ENCODE peak calls at places on chromosomes 1 and 21, in nine cellular contexts. T is foreskin fibroblast, Y is Peyer's patch, W is fibroblast of pulmonary artery, D is mucosa of descending colon, A is kidney epithelial cell, B is cardiac fibroblast, S is fibroblast of lung, N is left ventricle myocardium inferior. M is an unnamed sample.

GRCh38 chr1:83113686-83114085 is 885.2 kb downstream of the TTLL7 start:
- DNase-seq in W (no peak), N (no peak), A (peak; percentile 9), B (no peak), S (peak; percentile 8), T (peak; percentile 10), Y (no peak), D (no peak), M (no peak)

GRCh38 chr1:157624471-157624870 is 26.6 kb upstream of the FCRL4 start:
- DNase-seq in N (no peak), D (no peak), T (no peak), A (no peak), Y (no peak), B (no peak), W (no peak), S (no peak), M (no peak)

GRCh38 chr1:200901796-200902444 is 7.2 kb downstream of the INAVA start:
- DNase-seq in D (no peak), S (no peak), A (no peak), Y (no peak), W (no peak), N (no peak), B (no peak), T (no peak), M (no peak)

GRCh38 chr1:167630568-167631385 is 745 bp downstream of the RCSD1 start:
- DNase-seq in N (no peak), Y (peak; percentile 62), D (no peak), W (no peak), B (no peak), A (no peak), S (no peak), T (no peak), M (no peak)

GRCh38 chr1:3530931-3531818 is 76.7 kb downstream of the ARHGEF16 start:
- DNase-seq in A (peak; percentile 31), S (peak; percentile 7), W (peak; percentile 31), D (peak; percentile 84), Y (peak; percentile 91), T (peak; percentile 41), N (peak; percentile 82), B (peak; percentile 70), M (no peak)

GRCh38 chr1:232769718-232770117 is 35.5 kb upstream of the MAP10 start:
- DNase-seq in W (no peak), A (no peak), D (no peak), Y (no peak), B (no peak), T (no peak), N (no peak), S (no peak), M (peak; percentile 13)

GRCh38 chr1:103109291-103109920 is 1.1 kb upstream of the COL11A1 start:
- DNase-seq in D (no peak), B (no peak), T (no peak), S (no peak), W (no peak), A (no peak), N (no peak), Y (no peak), M (no peak)

GRCh38 chr1:33140153-33141149 is 41.4 kb downstream of the TRIM62 start:
- DNase-seq in S (no peak), D (no peak), T (no peak), W (no peak), Y (no peak), B (peak; percentile 32), N (no peak), A (no peak), M (no peak)

GRCh38 chr21:40020651-40021050 is 153.4 kb downstream of the PCP4 start:
- DNase-seq in W (no peak), A (no peak), D (no peak), B (no peak), T (no peak), S (no peak), N (no peak), Y (no peak), M (no peak)

GRCh38 chr1:18686540-18686939 is 55.9 kb downstream of the PAX7 start:
- DNase-seq in Y (no peak), W (no peak), T (no peak), D (no peak), N (no peak), S (no peak), B (no peak), A (no peak), M (no peak)

GRCh38 chr1:154839691-154840090 is 30.4 kb downstream of the KCNN3 start:
- DNase-seq in B (no peak), A (no peak), W (no peak), T (no peak), S (no peak), N (peak; percentile 39), D (no peak), Y (no peak), M (no peak)

GRCh38 chr1:1858382-1859086 is 32.4 kb downstream of the GNB1 start:
- DNase-seq in A (no peak), N (peak; percentile 78), S (peak; percentile 87), B (peak; percentile 97), T (peak; percentile 85), W (peak; percentile 96), Y (peak; percentile 87), D (peak; percentile 89), M (peak; percentile 81)

GRCh38 chr21:34362670-34363069 is 1.1 kb upstream of the KCNE2 start:
- DNase-seq in D (no peak), T (no peak), A (no peak), B (no peak), Y (peak; percentile 13), W (no peak), N (no peak), S (no peak), M (no peak)

GRCh38 chr21:34364921-34365320 is 1.1 kb downstream of the KCNE2 start:
- DNase-seq in B (no peak), S (no peak), W (no peak), N (no peak), T (no peak), D (no peak), Y (peak; percentile 24), A (no peak), M (no peak)

GRCh38 chr21:34360488-34361241 is 3.1 kb upstream of the KCNE2 start:
- DNase-seq in N (no peak), B (no peak), A (no peak), Y (peak; percentile 22), S (no peak), T (no peak), D (no peak), W (no peak), M (no peak)

GRCh38 chr21:34363733-34364132 is at the start of gene KCNE2:
- DNase-seq in D (peak; percentile 24), N (no peak), S (no peak), Y (peak; percentile 18), W (no peak), B (no peak), T (no peak), A (no peak), M (no peak)

GRCh38 chr21:34362136-34362444 is 1.7 kb upstream of the KCNE2 start:
- DNase-seq in A (no peak), Y (no peak), S (no peak), D (no peak), W (no peak), N (no peak), B (no peak), T (no peak), M (no peak)
- TF ChIP-seq CTCF in A (no peak), Y (no peak), S (no peak), D (no peak), W (no peak), N (peak; percentile 4), B (no peak), T (no peak), M (no peak)

DNA sequence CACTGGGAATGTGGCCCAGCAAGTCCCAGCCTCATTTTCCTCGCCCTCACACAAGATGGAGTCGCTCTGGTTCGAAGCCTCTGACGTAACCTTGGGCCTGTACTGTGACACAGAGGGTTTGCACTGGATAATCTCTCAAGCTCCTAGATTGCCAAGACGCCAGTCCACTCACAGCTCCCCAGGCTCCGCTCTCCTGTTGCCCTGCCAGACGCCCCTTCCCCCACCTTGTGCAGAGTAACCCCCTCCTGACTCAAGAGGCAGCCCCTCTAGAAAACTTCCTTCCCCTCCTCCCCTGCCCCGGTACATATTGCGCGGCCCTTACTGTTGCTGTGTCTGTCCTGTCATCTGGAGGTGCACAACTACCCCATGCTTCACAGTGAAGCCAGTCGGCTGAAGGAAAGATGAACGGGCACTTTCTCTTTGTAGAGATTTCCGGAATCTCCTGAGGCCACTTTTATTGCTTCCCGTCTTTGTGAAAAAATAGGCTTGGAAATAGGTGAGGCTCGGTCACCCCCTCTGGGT is 996 bp upstream of the KIAA1614 start:
- DNase-seq in T (no peak), S (peak; percentile 39), B (peak; percentile 40), W (peak; percentile 15), A (no peak), D (no peak), Y (peak; percentile 22), N (no peak), M (no peak)
- H3K4me3 ChIP-seq in T (peak overlapping the region; percentile 72), S (peak overlapping the region; percentile 62), B (peak overlapping the region; percentile 63), W (peak overlapping the region; percentile 55), A (peak overlapping the region; percentile 46), D (no peak overlapping the region), Y (peak overlapping the region; percentile 64), N (peak overlapping the region; percentile 80), M (peak overlapping the region; percentile 62)

GRCh38 chr1:77579547-77579946 is 102.9 kb downstream of the ZZZ3 start:
- DNase-seq in Y (no peak), S (no peak), N (no peak), A (no peak), B (no peak), T (no peak), D (no peak), W (no peak), M (no peak)
- TF ChIP-seq CTCF in Y (no peak), S (no peak), N (no peak), A (no peak), B (peak; percentile 14), T (no peak), D (no peak), W (no peak), M (no peak)

GRCh38 chr1:235050911-235051360 is 77.7 kb downstream of the TOMM20 start:
- DNase-seq in T (peak; percentile 60), S (peak; percentile 73), N (peak; percentile 49), B (peak; percentile 84), A (no peak), W (peak; percentile 82), D (no peak), Y (peak; percentile 44), M (peak; percentile 72)

GRCh38 chr1:235045921-235046601 is 82.6 kb downstream of the TOMM20 start:
- DNase-seq in S (no peak), A (no peak), W (no peak), Y (peak; percentile 28), B (no peak), T (no peak), D (no peak), N (no peak), M (no peak)

GRCh38 chr1:235049217-235049616 is 79.4 kb downstream of the TOMM20 start:
- DNase-seq in Y (peak; percentile 43), T (no peak), D (no peak), W (no peak), A (no peak), N (no peak), B (no peak), S (no peak), M (no peak)

GRCh38 chr1:235045034-235045690 is 83.5 kb downstream of the TOMM20 start:
- DNase-seq in Y (peak; percentile 39), W (peak; percentile 26), N (no peak), T (no peak), D (no peak), B (no peak), A (no peak), S (peak; percentile 66), M (no peak)

GRCh38 chr1:235047331-235047871 is 81.2 kb downstream of the TOMM20 start:
- DNase-seq in S (no peak), Y (peak; percentile 45), A (no peak), D (no peak), N (no peak), T (no peak), B (no peak), W (no peak), M (no peak)
- H3K4me3 ChIP-seq in S (no peak overlapping the region), Y (no peak overlapping the region), A (no peak overlapping the region), D (no peak overlapping the region), N (peak overlapping the region; percentile 34), T (no peak overlapping the region), B (no peak overlapping the region), W (no peak overlapping the region), M (no peak overlapping the region)

M was measured in AG09309.